ENCODE peak calls at places on chromosome 18, in ten cellular contexts. Z is HCT116, F is transverse colon, H is body of pancreas, N is IMR-90, I is cardiac muscle cell, A is Panc1, D is heart left ventricle, P is H1, G is pancreas. V is an unnamed sample.
A peak's percentile ranks its signal among the peaks of the same experiment; 100 is the strongest.

GRCh38 chr18:48326901-48327675 is 82.1 kb downstream of the ZBTB7C start:
- DNase-seq in Z (no peak), H (no peak), A (no peak), G (no peak), I (no peak), N (peak; percentile 29), D (no peak), F (no peak), P (no peak), V (no peak)

GRCh38 chr18:39799010-39799409 is 2156.0 kb upstream of the PIK3C3 start:
- DNase-seq in Z (no peak), N (no peak), I (no peak), G (no peak), A (no peak), P (no peak), D (no peak), F (peak; percentile 13), H (no peak), V (no peak)

GRCh38 chr18:26225022-26225693 is 1.1 kb upstream of the TAF4B start:
- DNase-seq in H (no peak), Z (peak; percentile 16), N (no peak), G (no peak), I (no peak), A (no peak), D (no peak), F (no peak), P (no peak), V (no peak)

GRCh38 chr18:25672490-25672889 is 320.5 kb upstream of the ZNF521 start:
- DNase-seq in A (no peak), P (peak; percentile 33), I (no peak), Z (no peak), H (no peak), F (no peak), D (no peak), N (no peak), G (no peak), V (no peak)

GRCh38 chr18:63534615-63535014 is 7.6 kb upstream of the SERPINB12 start:
- DNase-seq in D (no peak), P (no peak), A (no peak), I (no peak), H (no peak), N (no peak), F (no peak), G (no peak), Z (no peak), V (no peak)

GRCh38 chr18:27899893-27900292 is 277.0 kb downstream of the CDH2 start:
- DNase-seq in D (no peak), N (no peak), F (no peak), A (no peak), Z (no peak), G (no peak), I (no peak), H (no peak), P (no peak), V (no peak)

GRCh38 chr18:3585656-3586509 is 135.9 kb downstream of the TGIF1 start:
- DNase-seq in P (peak; percentile 63), Z (peak; percentile 91), A (peak; percentile 53), F (peak; percentile 90), N (peak; percentile 78), I (peak; percentile 83), G (peak; percentile 61), H (peak; percentile 79), D (peak; percentile 76), V (peak; percentile 87)

GRCh38 chr18:2354292-2354691 is 217.0 kb downstream of the METTL4 start:
- DNase-seq in Z (no peak), F (no peak), I (no peak), A (no peak), H (no peak), P (no peak), D (no peak), G (no peak), N (no peak), V (no peak)

GRCh38 chr18:67665266-67665665 is 148.7 kb upstream of the DSEL start:
- DNase-seq in P (no peak), A (no peak), H (no peak), I (no peak), N (peak; percentile 62), Z (no peak), F (no peak), D (no peak), G (no peak), V (no peak)

GRCh38 chr18:8455661-8456614 is 153.3 kb upstream of the RAB12 start:
- DNase-seq in Z (no peak), F (no peak), H (no peak), P (no peak), D (no peak), G (no peak), N (no peak), A (no peak), I (no peak), V (no peak)

GRCh38 chr18:7096838-7097237 is 20.8 kb downstream of the LAMA1 start:
- DNase-seq in I (no peak), A (no peak), H (no peak), N (no peak), P (no peak), Z (no peak), G (no peak), F (no peak), D (no peak), V (no peak)

GRCh38 chr18:11955299-11956029 is 25.8 kb upstream of the IMPA2 start:
- DNase-seq in A (no peak), I (no peak), H (peak; percentile 63), G (no peak), P (no peak), N (peak; percentile 87), F (peak; percentile 28), D (peak; percentile 68), Z (no peak), V (no peak)

GRCh38 chr18:59448546-59448945 is 89.5 kb upstream of the LMAN1 start:
- DNase-seq in D (no peak), N (peak; percentile 31), P (no peak), A (no peak), Z (no peak), F (no peak), I (no peak), H (no peak), G (no peak), V (no peak)

GRCh38 chr18:47595816-47596501 is 334.5 kb downstream of the SMAD2 start:
- DNase-seq in G (no peak), H (no peak), Z (peak; percentile 10), A (peak; percentile 2), P (no peak), I (peak; percentile 7), F (peak; percentile 55), D (no peak), N (no peak), V (no peak)

GRCh38 chr18:55405655-55406373 is 182.2 kb downstream of the TCF4 start:
- DNase-seq in G (peak; percentile 26), D (peak; percentile 92), A (no peak), P (no peak), Z (no peak), N (peak; percentile 95), I (peak; percentile 55), F (peak; percentile 42), H (peak; percentile 62), V (no peak)
- TF ChIP-seq CTCF in G (no peak), D (peak; percentile 5), A (no peak), P (no peak), Z (no peak), N (no peak), I (peak; percentile 21), F (no peak), H (no peak), V (no peak)

GRCh38 chr18:80249217-80250093 is 2.1 kb upstream of the PARD6G start:
- DNase-seq in P (no peak), F (no peak), G (no peak), H (no peak), A (no peak), D (no peak), N (peak; percentile 20), I (no peak), Z (no peak), V (no peak)

GRCh38 chr18:80245781-80246655 is 1.3 kb downstream of the PARD6G start:
- DNase-seq in D (no peak), Z (no peak), F (no peak), P (no peak), N (no peak), G (no peak), I (peak; percentile 42), A (no peak), H (no peak), V (no peak)

GRCh38 chr18:80247403-80247916 is at the start of gene PARD6G:
- DNase-seq in P (no peak), Z (peak; percentile 38), N (peak; percentile 60), G (peak; percentile 76), F (peak; percentile 83), I (peak; percentile 79), A (no peak), D (peak; percentile 85), H (peak; percentile 86), V (peak; percentile 96)

GRCh38 chr18:80244956-80245730 is 2.2 kb downstream of the PARD6G start:
- DNase-seq in P (no peak), Z (no peak), F (no peak), D (no peak), I (no peak), A (no peak), N (no peak), G (no peak), H (no peak), V (no peak)

DNA sequence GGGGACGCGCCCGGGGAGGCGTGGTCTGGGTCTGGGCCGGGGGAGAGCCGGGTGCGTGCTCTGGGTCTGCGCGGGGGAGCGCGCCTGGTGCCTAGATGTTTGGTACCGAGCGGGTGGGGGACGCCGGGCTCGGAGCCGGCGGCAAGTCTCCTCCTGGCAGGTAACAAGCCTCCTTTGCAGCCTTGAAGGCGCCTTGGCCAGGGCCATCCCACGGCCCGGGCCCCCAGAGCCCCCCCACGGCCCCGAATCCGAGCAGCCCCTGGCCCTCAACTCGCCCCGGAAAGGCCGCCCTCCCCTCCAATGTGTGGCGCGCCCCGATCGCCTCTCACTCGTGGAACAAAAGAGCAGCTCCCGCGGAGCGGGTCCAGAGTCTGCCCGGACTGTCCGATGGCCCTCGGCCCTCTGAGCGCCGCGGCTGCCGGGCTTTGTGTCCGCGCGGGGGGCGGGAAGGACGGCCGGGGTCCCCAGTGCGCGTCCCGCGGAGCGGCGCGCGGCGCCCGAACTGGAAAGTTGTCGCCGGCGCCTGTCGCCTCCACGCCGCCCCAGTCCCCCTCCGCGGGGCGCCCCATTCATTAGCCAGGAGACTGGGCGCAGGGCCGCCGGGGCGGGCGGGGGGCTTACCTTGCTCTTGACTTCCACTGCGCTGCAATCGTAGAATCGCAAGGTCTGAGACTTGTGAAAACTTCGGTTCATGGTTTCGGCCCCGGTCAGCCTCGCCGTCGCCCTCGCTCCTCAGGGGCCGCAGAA is 485 bp downstream of the PARD6G start:
- DNase-seq in D (no peak), H (peak; percentile 22), I (no peak), F (no peak), P (no peak), Z (no peak), G (peak; percentile 10), A (no peak), N (no peak), V (peak; percentile 85)
- H3K27ac ChIP-seq in D (no peak overlapping the region), H (no peak overlapping the region), I (no peak overlapping the region), F (peak overlapping the region; percentile 48), P (no peak overlapping the region), Z (peak overlapping the region; percentile 58), G (no peak overlapping the region), A (no peak overlapping the region), N (peak overlapping the region; percentile 40), V (no peak overlapping the region)

GRCh38 chr18:9552616-9553015 is 61.7 kb downstream of the PPP4R1 start:
- DNase-seq in P (no peak), G (no peak), H (no peak), F (no peak), N (no peak), A (no peak), D (no peak), I (no peak), Z (no peak), V (no peak)
- H3K36me3 ChIP-seq in P (peaks cover 14% of the 10 kb centered on the region), G (peaks cover 16% of the 10 kb centered on the region), H (peaks cover 31% of the 10 kb centered on the region), F (peaks cover 60% of the 10 kb centered on the region), N (peaks cover 54% of the 10 kb centered on the region), A (peaks cover 27% of the 10 kb centered on the region), D (peaks cover 100% of the 10 kb centered on the region), I (peaks cover 66% of the 10 kb centered on the region), Z (peaks cover 30% of the 10 kb centered on the region), V (peaks cover 62% of the 10 kb centered on the region)

GRCh38 chr18:5556317-5556974 is 12.6 kb upstream of the EPB41L3 start:
- DNase-seq in G (no peak), A (no peak), D (peak; percentile 45), N (peak; percentile 67), P (no peak), I (no peak), F (no peak), H (no peak), Z (no peak), V (no peak)
- TF ChIP-seq CTCF in G (no peak), A (no peak), D (no peak), N (peak; percentile 2), P (no peak), I (peak; percentile 40), F (no peak), H (no peak), Z (no peak), V (no peak)